ENCODE peak calls at places on chromosomes 4 and X, in five cellular contexts. P, Z, I, M and D are unnamed samples. For H3K27me3, the result is how much of the 10 kb centered on the place peaks cover.

GRCh38 chrX:69670001-69670555 is 54.2 kb downstream of the EDA start:
- DNase-seq in I (no peak), Z (no peak), P (no peak), M (no peak), D (no peak)

GRCh38 chr4:76179398-76180318 is 31.5 kb upstream of the NUP54 start:
- DNase-seq in Z (peak), M (peak), I (no peak), P (peak), D (no peak)

GRCh38 chr4:84366111-84366510 is 133.0 kb downstream of the NKX6-1 start:
- DNase-seq in M (no peak), P (no peak), Z (no peak), I (no peak), D (peak)

GRCh38 chr4:105969575-105969974 is 74.3 kb downstream of the NPNT start:
- DNase-seq in M (no peak), I (no peak), P (no peak), Z (no peak), D (no peak)

GRCh38 chr4:118849867-118850812 is 14.2 kb upstream of the SEC24D start:
- DNase-seq in M (peak), Z (no peak), I (peak), P (peak), D (no peak)

GRCh38 chr4:10688022-10688421 is 3.5 kb upstream of the CLNK start:
- DNase-seq in P (no peak), I (no peak), M (no peak), Z (no peak), D (no peak)

GRCh38 chr4:179586460-179586859 is 2144.2 kb upstream of the AGA start:
- DNase-seq in Z (no peak), I (no peak), M (no peak), P (no peak), D (no peak)

GRCh38 chrX:13398073-13398823 is 78.4 kb upstream of the ATXN3L start:
- DNase-seq in Z (peak), I (peak), M (no peak), P (peak), D (peak)

GRCh38 chr4:95268819-95269565 is 279.8 kb downstream of the UNC5C start:
- DNase-seq in Z (no peak), I (no peak), P (peak), M (no peak), D (no peak)

GRCh38 chr4:52861879-52862604 is at the start of gene RASL11B:
- DNase-seq in I (no peak), Z (peak), P (peak), M (peak), D (no peak)
- TF ChIP-seq CTCF in I (no peak), Z (peak), P (no peak), M (peak), D (no peak)

DNA sequence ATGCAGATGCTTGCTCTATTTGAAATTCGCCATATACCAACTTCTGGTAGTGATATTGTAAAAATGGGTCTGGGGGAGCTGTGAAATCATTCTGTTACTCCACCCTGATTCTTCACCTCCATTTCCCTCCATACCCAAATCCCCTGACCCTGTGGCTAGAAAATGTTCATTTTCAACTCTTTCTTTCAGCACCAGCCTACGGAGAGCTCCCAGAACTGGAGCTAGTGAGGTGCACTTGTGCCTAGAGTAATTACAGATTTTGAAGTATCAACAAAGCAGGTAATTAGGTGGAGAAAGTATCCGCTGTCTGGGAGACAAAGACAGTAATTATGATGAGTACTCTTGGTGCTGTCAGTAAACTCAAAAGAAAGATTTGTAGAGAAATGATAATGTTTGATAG is 8.1 kb downstream of the ARHGAP36 start:
- DNase-seq in M (no peak), Z (no peak), P (no peak), I (no peak), D (no peak)
- H3K27me3 ChIP-seq in M (under half), Z (under half), P (under half), I (under half), D (under half)

DNA sequence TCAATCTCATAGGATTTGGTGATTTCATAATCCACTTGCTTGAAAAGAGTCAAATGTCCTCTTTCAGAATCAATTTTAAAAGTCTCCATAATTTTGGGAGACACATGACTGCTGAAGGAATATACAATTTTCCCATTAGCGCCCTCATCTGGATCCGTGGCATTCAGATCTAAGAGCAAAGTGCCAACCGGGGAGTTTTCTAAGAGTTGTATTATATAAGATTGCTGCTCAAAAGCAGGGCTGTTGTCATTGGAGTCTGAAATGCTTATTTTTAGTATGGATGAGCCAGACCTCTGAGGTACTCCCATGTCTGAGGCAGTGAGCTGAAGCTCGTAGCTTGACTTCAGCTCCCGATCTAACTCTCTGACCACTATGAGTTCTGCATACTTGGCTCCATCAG is 1.2 kb downstream of the PCDH18 start:
- DNase-seq in I (no peak), P (peak), M (no peak), Z (no peak), D (no peak)
- H3K4me3 ChIP-seq in I (no peak), P (peak), M (no peak), Z (peak), D (peak)

GRCh38 chr4:186725422-186726149 is 1.9 kb upstream of the FAT1 start:
- DNase-seq in Z (peak), I (peak), P (peak), M (no peak), D (no peak)
- TF ChIP-seq CTCF in Z (peak), I (peak), P (peak), M (no peak), D (peak)

GRCh38 chrX:140501940-140502468 is 2.9 kb downstream of the SOX3 start:
- DNase-seq in M (no peak), I (no peak), P (no peak), Z (no peak), D (no peak)
- H3K27me3 ChIP-seq in M (under half), I (under half), P (under half), Z (under half), D (half or more)

DNA sequence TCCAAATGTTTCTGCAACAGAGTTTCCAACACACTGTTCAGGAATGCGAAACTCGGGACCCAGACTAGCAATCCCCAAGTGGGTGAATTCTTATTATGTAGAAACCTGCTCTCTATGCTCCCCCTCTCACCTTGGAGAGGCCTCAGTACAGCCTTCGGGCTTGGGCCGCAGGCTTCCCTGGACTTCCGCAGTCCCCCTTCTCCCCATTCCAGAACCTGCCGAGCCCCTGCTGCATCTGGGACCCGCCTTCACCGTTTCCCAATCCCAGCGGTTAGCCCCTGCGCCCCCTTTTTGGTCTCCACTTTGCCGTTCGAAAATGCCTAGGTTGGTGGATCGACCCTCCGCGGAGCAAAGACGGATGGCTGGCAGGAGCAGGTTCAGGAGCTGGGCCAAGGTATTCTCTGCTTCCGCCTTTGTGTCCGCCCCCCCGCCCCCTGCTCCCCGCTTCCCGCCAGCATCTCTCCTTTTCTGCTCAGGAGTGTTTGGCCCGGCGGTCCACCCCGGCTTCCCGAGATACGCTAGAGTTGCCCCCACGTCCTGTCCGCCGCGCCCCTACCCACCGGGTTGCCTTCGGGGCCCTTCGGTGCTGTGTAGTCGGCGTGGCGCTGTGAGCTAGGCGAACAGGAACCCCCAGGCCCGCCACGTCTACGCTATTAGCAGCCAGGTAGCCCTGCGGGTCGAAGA is 11.5 kb downstream of the HAND2 start:
- DNase-seq in P (no peak), M (no peak), Z (no peak), I (no peak), D (no peak)
- H3K4me3 ChIP-seq in P (no peak), M (no peak), Z (no peak), I (no peak), D (no peak)

GRCh38 chrX:133838761-133839676 is 146.4 kb downstream of the GPC3 start:
- DNase-seq in M (peak), Z (no peak), P (peak), I (no peak), D (no peak)
- TF ChIP-seq CTCF in M (peak), Z (peak), P (peak), I (peak), D (peak)